ENCODE peak calls at places on chromosomes 2 and 18, in four cellular contexts. One of them, this sample, is unnamed.

GRCh38 chr2:54597153-54597827 is 126.2 kb upstream of the EML6 start:
- DNase-seq in GM23338: no peak
- DNase-seq in hepatocyte: no peak
- DNase-seq in IMR-90: peak; percentile 36
- DNase-seq in this sample: no peak

GRCh38 chr2:208253518-208254117 is 1.3 kb downstream of the IDH1 start:
- DNase-seq in GM23338: no peak
- DNase-seq in hepatocyte: no peak
- DNase-seq in IMR-90: no peak
- DNase-seq in this sample: no peak

GRCh38 chr2:42430188-42430587 is 63.6 kb downstream of the KCNG3 start:
- DNase-seq in GM23338: no peak
- DNase-seq in hepatocyte: no peak
- DNase-seq in IMR-90: no peak
- DNase-seq in this sample: no peak

GRCh38 chr18:61589053-61589723 is 256.0 kb downstream of the CDH20 start:
- DNase-seq in GM23338: no peak
- DNase-seq in hepatocyte: no peak
- DNase-seq in IMR-90: peak; percentile 20
- DNase-seq in this sample: no peak

GRCh38 chr2:9693138-9693520 is 62.3 kb upstream of the YWHAQ start:
- DNase-seq in GM23338: no peak
- DNase-seq in hepatocyte: no peak
- DNase-seq in IMR-90: peak; percentile 48
- DNase-seq in this sample: peak; percentile 48

GRCh38 chr2:68330691-68331090 is 10.9 kb upstream of the CNRIP1 start:
- DNase-seq in GM23338: no peak
- DNase-seq in hepatocyte: no peak
- DNase-seq in IMR-90: peak; percentile 57
- DNase-seq in this sample: no peak

GRCh38 chr18:60020107-60020925 is 120.5 kb downstream of the PMAIP1 start:
- DNase-seq in GM23338: no peak
- DNase-seq in hepatocyte: no peak
- DNase-seq in IMR-90: peak; percentile 26
- DNase-seq in this sample: peak; percentile 40

GRCh38 chr18:50751490-50751889 is 68.3 kb downstream of the MRO start:
- DNase-seq in GM23338: no peak
- DNase-seq in hepatocyte: no peak
- DNase-seq in IMR-90: no peak
- DNase-seq in this sample: peak; percentile 12

GRCh38 chr2:41169744-41170143 is 717.9 kb upstream of the SLC8A1 start:
- DNase-seq in GM23338: peak; percentile 40
- DNase-seq in hepatocyte: no peak
- DNase-seq in IMR-90: no peak
- DNase-seq in this sample: no peak

GRCh38 chr2:40658917-40659316 is 207.0 kb upstream of the SLC8A1 start:
- DNase-seq in GM23338: peak; percentile 63
- DNase-seq in hepatocyte: peak; percentile 48
- DNase-seq in IMR-90: peak; percentile 40
- DNase-seq in this sample: no peak

GRCh38 chr2:80256396-80257167 is 48.0 kb downstream of the LRRTM1 start:
- DNase-seq in GM23338: peak; percentile 76
- DNase-seq in hepatocyte: peak; percentile 61
- DNase-seq in IMR-90: peak; percentile 27
- DNase-seq in this sample: no peak

GRCh38 chr2:174773191-174773590 is 8.9 kb upstream of the CHRNA1 start:
- DNase-seq in GM23338: no peak
- DNase-seq in hepatocyte: no peak
- DNase-seq in IMR-90: no peak
- DNase-seq in this sample: no peak

GRCh38 chr2:172101707-172102158 is 967 bp downstream of the DLX2 start:
- DNase-seq in GM23338: peak; percentile 70
- DNase-seq in hepatocyte: no peak
- DNase-seq in IMR-90: no peak
- DNase-seq in this sample: no peak

GRCh38 chr2:237258146-237258545 is 155.8 kb downstream of the COL6A3 start:
- DNase-seq in GM23338: peak; percentile 44
- DNase-seq in hepatocyte: no peak
- DNase-seq in IMR-90: peak; percentile 55
- DNase-seq in this sample: peak; percentile 59

GRCh38 chr2:134252092-134252775 is 1.6 kb upstream of the MGAT5 start:
- DNase-seq in GM23338: no peak
- DNase-seq in hepatocyte: no peak
- DNase-seq in IMR-90: peak; percentile 73
- DNase-seq in this sample: no peak

GRCh38 chr2:56522605-56523089 is 338.9 kb downstream of the CCDC85A start:
- DNase-seq in GM23338: no peak
- DNase-seq in hepatocyte: peak; percentile 8
- DNase-seq in IMR-90: peak; percentile 2
- DNase-seq in this sample: no peak

GRCh38 chr2:42007596-42007995 is 40.2 kb upstream of the PKDCC start:
- DNase-seq in GM23338: no peak
- DNase-seq in hepatocyte: no peak
- DNase-seq in IMR-90: no peak
- DNase-seq in this sample: no peak

GRCh38 chr2:12616456-12617163 is 100.1 kb upstream of the TRIB2 start:
- DNase-seq in GM23338: no peak
- DNase-seq in hepatocyte: no peak
- DNase-seq in IMR-90: no peak
- DNase-seq in this sample: no peak

GRCh38 chr18:8752329-8752728 is 47.0 kb downstream of the MTCL1 start:
- DNase-seq in GM23338: no peak
- DNase-seq in hepatocyte: no peak
- DNase-seq in IMR-90: peak; percentile 53
- DNase-seq in this sample: no peak

GRCh38 chr2:94871226-94872087 is at the start of gene TEKT4:
- DNase-seq in GM23338: peak; percentile 56
- DNase-seq in hepatocyte: no peak
- DNase-seq in IMR-90: no peak
- DNase-seq in this sample: peak; percentile 15

GRCh38 chr2:119240311-119241204 is 16.9 kb downstream of the STEAP3 start:
- DNase-seq in GM23338: peak; percentile 45
- DNase-seq in hepatocyte: peak; percentile 66
- DNase-seq in IMR-90: peak; percentile 83
- DNase-seq in this sample: peak; percentile 59

GRCh38 chr2:218478544-218478943 is 59.6 kb downstream of the VIL1 start:
- DNase-seq in GM23338: no peak
- DNase-seq in hepatocyte: no peak
- DNase-seq in IMR-90: no peak
- DNase-seq in this sample: no peak

GRCh38 chr2:31322376-31322775 is 88.4 kb downstream of the EHD3 start:
- DNase-seq in GM23338: no peak
- DNase-seq in hepatocyte: no peak
- DNase-seq in IMR-90: peak; percentile 68
- DNase-seq in this sample: no peak

GRCh38 chr18:8553611-8553924 is 55.7 kb upstream of the RAB12 start:
- DNase-seq in GM23338: no peak
- DNase-seq in hepatocyte: no peak
- DNase-seq in IMR-90: no peak
- DNase-seq in this sample: no peak

GRCh38 chr18:48408111-48408726 is 964 bp downstream of the ZBTB7C start:
- DNase-seq in GM23338: peak; percentile 36
- DNase-seq in hepatocyte: no peak
- DNase-seq in IMR-90: no peak
- DNase-seq in this sample: no peak

GRCh38 chr18:78724214-78724834 is 255.3 kb upstream of the SALL3 start:
- DNase-seq in GM23338: no peak
- DNase-seq in hepatocyte: no peak
- DNase-seq in IMR-90: no peak
- DNase-seq in this sample: no peak

GRCh38 chr2:96111823-96112500 is 4.4 kb downstream of the ADRA2B start:
- DNase-seq in GM23338: no peak
- DNase-seq in hepatocyte: no peak
- DNase-seq in IMR-90: no peak
- DNase-seq in this sample: no peak

GRCh38 chr18:60649107-60649506 is 276.5 kb upstream of the MC4R start:
- DNase-seq in GM23338: no peak
- DNase-seq in hepatocyte: no peak
- DNase-seq in IMR-90: no peak
- DNase-seq in this sample: no peak

GRCh38 chr2:224850081-224850480 is 133.9 kb upstream of the CCDC195 start:
- DNase-seq in GM23338: no peak
- DNase-seq in hepatocyte: no peak
- DNase-seq in IMR-90: peak; percentile 49
- DNase-seq in this sample: no peak

GRCh38 chr2:235026649-235027557 is 75.1 kb downstream of the SH3BP4 start:
- DNase-seq in GM23338: peak; percentile 34
- DNase-seq in hepatocyte: no peak
- DNase-seq in IMR-90: peak; percentile 60
- DNase-seq in this sample: peak; percentile 55

GRCh38 chr2:164739966-164740365 is 101.7 kb downstream of the COBLL1 start:
- DNase-seq in GM23338: no peak
- DNase-seq in hepatocyte: no peak
- DNase-seq in IMR-90: peak; percentile 64
- DNase-seq in this sample: peak; percentile 53

GRCh38 chr2:213806125-213806726 is 522.0 kb downstream of the SPAG16 start:
- DNase-seq in GM23338: peak; percentile 17
- DNase-seq in hepatocyte: peak; percentile 29
- DNase-seq in IMR-90: peak; percentile 38
- DNase-seq in this sample: peak; percentile 4

GRCh38 chr2:11101430-11101829 is 53.8 kb upstream of the SLC66A3 start:
- DNase-seq in GM23338: no peak
- DNase-seq in hepatocyte: no peak
- DNase-seq in IMR-90: no peak
- DNase-seq in this sample: peak; percentile 39

GRCh38 chr2:175399326-175399725 is 217.8 kb upstream of the ATP5MC3 start:
- DNase-seq in GM23338: no peak
- DNase-seq in hepatocyte: no peak
- DNase-seq in IMR-90: no peak
- DNase-seq in this sample: no peak

GRCh38 chr2:208101716-208102631 is 22.4 kb downstream of the CRYGD start:
- DNase-seq in GM23338: peak; percentile 64
- DNase-seq in hepatocyte: peak; percentile 56
- DNase-seq in IMR-90: peak; percentile 18
- DNase-seq in this sample: no peak

DNA sequence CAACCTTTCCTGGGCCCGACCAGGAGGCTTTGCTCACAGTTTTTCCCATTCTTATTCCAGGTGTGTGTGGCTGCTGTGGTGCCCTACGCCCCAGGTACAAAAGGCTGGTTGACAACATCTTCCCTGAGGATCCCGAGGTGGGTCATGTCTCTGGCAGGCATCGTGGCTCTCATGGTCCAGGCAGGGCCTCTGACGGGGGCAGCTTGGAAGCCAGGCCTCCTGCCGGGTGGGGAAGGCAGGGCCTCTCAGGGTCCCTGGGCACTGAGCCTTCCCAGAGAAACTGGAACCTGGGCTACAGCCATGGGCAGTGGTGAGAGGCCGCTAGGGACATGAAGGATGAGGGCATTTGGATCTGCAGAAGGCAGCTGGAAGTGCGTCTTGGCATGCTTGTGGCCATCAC is 49.4 kb downstream of the EFR3B start:
- DNase-seq in GM23338: no peak
- DNase-seq in hepatocyte: no peak
- DNase-seq in IMR-90: no peak
- DNase-seq in this sample: no peak
- H3K4me1 ChIP-seq in GM23338: peaks cover 31% of the 10 kb centered on the region
- H3K4me1 ChIP-seq in hepatocyte: no peaks in the 10 kb centered on the region
- H3K4me1 ChIP-seq in IMR-90: no peaks in the 10 kb centered on the region
- H3K4me1 ChIP-seq in this sample: no peaks in the 10 kb centered on the region

DNA sequence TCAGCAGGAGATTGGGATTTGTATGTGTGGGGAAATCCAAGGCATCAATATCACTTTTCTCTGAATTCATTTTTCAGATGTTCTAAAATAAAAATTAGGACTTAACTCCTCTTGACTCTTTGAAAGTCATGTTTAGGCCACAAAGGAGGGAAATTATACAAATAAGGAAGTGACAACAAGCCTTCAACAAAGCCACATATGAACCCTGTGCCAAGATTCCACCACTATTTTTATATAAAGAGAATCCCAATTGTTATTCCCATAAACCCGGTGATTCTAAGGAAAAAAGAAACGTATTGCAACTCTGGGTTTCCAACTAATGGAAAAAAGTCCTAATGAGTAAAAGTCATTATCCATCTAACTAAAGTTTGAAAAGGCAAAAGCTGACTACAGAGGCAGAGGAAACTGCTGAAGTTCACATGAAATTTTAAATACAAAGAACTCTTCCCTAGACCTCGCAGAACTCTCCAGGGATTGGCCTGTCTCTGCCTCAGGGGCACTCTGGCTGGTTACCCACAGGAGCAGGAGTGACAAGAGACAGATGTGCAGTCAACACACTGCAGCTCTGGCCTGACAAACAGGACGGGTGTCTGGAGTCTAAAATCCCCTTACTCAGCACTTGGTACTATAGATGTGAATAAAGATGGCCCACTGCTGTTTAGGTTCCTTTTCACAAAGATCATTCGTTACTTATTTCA is 11.5 kb downstream of the NPC1 start:
- DNase-seq in GM23338: no peak
- DNase-seq in hepatocyte: no peak
- DNase-seq in IMR-90: no peak
- DNase-seq in this sample: no peak
- H3K36me3 ChIP-seq in GM23338: peaks cover 22% of the 10 kb centered on the region
- H3K36me3 ChIP-seq in hepatocyte: no peaks in the 10 kb centered on the region
- H3K36me3 ChIP-seq in IMR-90: peaks cover 19% of the 10 kb centered on the region
- H3K36me3 ChIP-seq in this sample: peaks cover 46% of the 10 kb centered on the region

GRCh38 chr2:64054166-64054915 is 35.1 kb upstream of the VPS54 start:
- DNase-seq in GM23338: no peak
- DNase-seq in hepatocyte: no peak
- DNase-seq in IMR-90: no peak
- DNase-seq in this sample: no peak

GRCh38 chr2:64059270-64059669 is 40.0 kb upstream of the VPS54 start:
- DNase-seq in GM23338: no peak
- DNase-seq in hepatocyte: no peak
- DNase-seq in IMR-90: no peak
- DNase-seq in this sample: no peak

GRCh38 chr2:64052468-64053241 is 33.4 kb upstream of the VPS54 start:
- DNase-seq in GM23338: no peak
- DNase-seq in hepatocyte: no peak
- DNase-seq in IMR-90: peak; percentile 5
- DNase-seq in this sample: peak; percentile 3

GRCh38 chr2:64056021-64056420 is 36.8 kb upstream of the VPS54 start:
- DNase-seq in GM23338: no peak
- DNase-seq in hepatocyte: no peak
- DNase-seq in IMR-90: no peak
- DNase-seq in this sample: no peak
- H3K4me1 ChIP-seq in GM23338: peaks cover 13% of the 10 kb centered on the region
- H3K4me1 ChIP-seq in hepatocyte: peaks cover 3% of the 10 kb centered on the region
- H3K4me1 ChIP-seq in IMR-90: no peaks in the 10 kb centered on the region
- H3K4me1 ChIP-seq in this sample: peaks cover 2% of the 10 kb centered on the region

DNA sequence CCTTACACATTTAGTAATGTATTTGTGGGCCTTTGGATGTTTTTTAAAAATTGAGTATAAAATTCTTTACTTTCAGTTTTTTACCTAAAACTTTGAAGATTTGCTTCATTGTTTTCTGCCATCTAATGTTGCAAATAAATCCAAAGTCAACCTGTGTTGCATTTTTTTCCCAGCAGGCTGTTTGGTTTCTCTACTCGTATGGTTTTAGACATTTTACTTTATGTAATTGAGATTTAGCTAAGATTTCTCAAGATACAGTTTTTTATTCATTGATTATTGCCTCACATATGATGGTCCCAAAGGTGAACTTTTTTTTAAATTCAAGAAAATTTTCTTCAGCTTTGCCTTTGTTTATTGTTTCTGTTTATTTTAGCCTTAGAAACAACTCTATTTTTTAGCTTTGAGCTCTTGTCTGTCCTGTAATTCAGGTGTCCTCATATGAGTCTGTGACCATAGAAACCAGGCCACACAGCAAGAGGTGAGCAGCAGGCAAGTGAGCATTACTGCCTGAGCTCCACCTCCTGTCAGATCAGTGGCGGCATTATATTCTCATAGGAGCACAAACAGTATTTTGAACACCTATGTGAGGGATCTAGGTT is 53.4 kb upstream of the TBR1 start:
- DNase-seq in GM23338: no peak
- DNase-seq in hepatocyte: no peak
- DNase-seq in IMR-90: no peak
- DNase-seq in this sample: no peak
- H3K36me3 ChIP-seq in GM23338: peaks cover 6% of the 10 kb centered on the region
- H3K36me3 ChIP-seq in hepatocyte: no peaks in the 10 kb centered on the region
- H3K36me3 ChIP-seq in IMR-90: peaks cover 3% of the 10 kb centered on the region
- H3K36me3 ChIP-seq in this sample: peaks cover 23% of the 10 kb centered on the region

This sample was measured in SJSA1.